ENCODE peak calls at places on chromosomes 6 and 20, in seven cellular contexts. One of them, this sample, is unnamed.

GRCh38 chr6:5674141-5674540 is 332.6 kb downstream of the NRN1 start:
- DNase-seq in NCI-H748 treated with DMSO at 0.1 percent for 48 hours: no peak
- DNase-seq in stimulated activated CD4-positive, alpha-beta T cell treated with anti-CD3 and anti-CD28 coated beads, Interleukin-2, amount 100 ng/mL, for 24 hours: no peak
- DNase-seq in NCI-H1092 treated with DMSO at 0.1 percent for 48 hours: no peak
- DNase-seq in effector memory CD4-positive, alpha-beta T cell: no peak
- DNase-seq in psoas muscle: no peak
- DNase-seq in NCI-H2081: no peak
- DNase-seq in this sample: no peak

GRCh38 chr6:98657764-98658163 is 176.6 kb upstream of the POU3F2 start:
- DNase-seq in effector memory CD4-positive, alpha-beta T cell: no peak
- DNase-seq in psoas muscle: no peak
- DNase-seq in NCI-H748 treated with DMSO at 0.1 percent for 48 hours: no peak
- DNase-seq in stimulated activated CD4-positive, alpha-beta T cell treated with anti-CD3 and anti-CD28 coated beads, Interleukin-2, amount 100 ng/mL, for 24 hours: no peak
- DNase-seq in NCI-H2081: no peak
- DNase-seq in NCI-H1092 treated with DMSO at 0.1 percent for 48 hours: no peak
- DNase-seq in this sample: no peak

GRCh38 chr20:59813126-59813947 is 120.1 kb downstream of the SYCP2 start:
- DNase-seq in effector memory CD4-positive, alpha-beta T cell: no peak
- DNase-seq in stimulated activated CD4-positive, alpha-beta T cell treated with anti-CD3 and anti-CD28 coated beads, Interleukin-2, amount 100 ng/mL, for 24 hours: peak
- DNase-seq in NCI-H2081: no peak
- DNase-seq in psoas muscle: no peak
- DNase-seq in NCI-H1092 treated with DMSO at 0.1 percent for 48 hours: no peak
- DNase-seq in NCI-H748 treated with DMSO at 0.1 percent for 48 hours: no peak
- DNase-seq in this sample: no peak

GRCh38 chr6:138331444-138331843 is 46.3 kb upstream of the SMIM28 start:
- DNase-seq in stimulated activated CD4-positive, alpha-beta T cell treated with anti-CD3 and anti-CD28 coated beads, Interleukin-2, amount 100 ng/mL, for 24 hours: no peak
- DNase-seq in NCI-H1092 treated with DMSO at 0.1 percent for 48 hours: no peak
- DNase-seq in psoas muscle: no peak
- DNase-seq in NCI-H748 treated with DMSO at 0.1 percent for 48 hours: no peak
- DNase-seq in NCI-H2081: no peak
- DNase-seq in effector memory CD4-positive, alpha-beta T cell: no peak
- DNase-seq in this sample: no peak

GRCh38 chr6:10618409-10618808 is 76.0 kb downstream of the C6orf52 start:
- DNase-seq in NCI-H2081: no peak
- DNase-seq in psoas muscle: no peak
- DNase-seq in NCI-H748 treated with DMSO at 0.1 percent for 48 hours: no peak
- DNase-seq in stimulated activated CD4-positive, alpha-beta T cell treated with anti-CD3 and anti-CD28 coated beads, Interleukin-2, amount 100 ng/mL, for 24 hours: no peak
- DNase-seq in NCI-H1092 treated with DMSO at 0.1 percent for 48 hours: no peak
- DNase-seq in effector memory CD4-positive, alpha-beta T cell: no peak
- DNase-seq in this sample: no peak

GRCh38 chr6:21227486-21227885 is 366.1 kb upstream of the SOX4 start:
- DNase-seq in NCI-H2081: no peak
- DNase-seq in effector memory CD4-positive, alpha-beta T cell: no peak
- DNase-seq in NCI-H748 treated with DMSO at 0.1 percent for 48 hours: no peak
- DNase-seq in NCI-H1092 treated with DMSO at 0.1 percent for 48 hours: no peak
- DNase-seq in stimulated activated CD4-positive, alpha-beta T cell treated with anti-CD3 and anti-CD28 coated beads, Interleukin-2, amount 100 ng/mL, for 24 hours: no peak
- DNase-seq in psoas muscle: no peak
- DNase-seq in this sample: no peak

GRCh38 chr20:46010491-46011405 is 2.0 kb downstream of the MMP9 start:
- DNase-seq in stimulated activated CD4-positive, alpha-beta T cell treated with anti-CD3 and anti-CD28 coated beads, Interleukin-2, amount 100 ng/mL, for 24 hours: peak
- DNase-seq in NCI-H748 treated with DMSO at 0.1 percent for 48 hours: no peak
- DNase-seq in NCI-H1092 treated with DMSO at 0.1 percent for 48 hours: no peak
- DNase-seq in psoas muscle: no peak
- DNase-seq in effector memory CD4-positive, alpha-beta T cell: peak
- DNase-seq in NCI-H2081: no peak
- DNase-seq in this sample: no peak

GRCh38 chr6:127784468-127784867 is 116.4 kb downstream of the THEMIS start:
- DNase-seq in psoas muscle: no peak
- DNase-seq in NCI-H748 treated with DMSO at 0.1 percent for 48 hours: no peak
- DNase-seq in effector memory CD4-positive, alpha-beta T cell: no peak
- DNase-seq in stimulated activated CD4-positive, alpha-beta T cell treated with anti-CD3 and anti-CD28 coated beads, Interleukin-2, amount 100 ng/mL, for 24 hours: no peak
- DNase-seq in NCI-H1092 treated with DMSO at 0.1 percent for 48 hours: no peak
- DNase-seq in NCI-H2081: no peak
- DNase-seq in this sample: no peak

GRCh38 chr6:45265246-45265645 is 62.9 kb upstream of the RUNX2 start:
- DNase-seq in NCI-H748 treated with DMSO at 0.1 percent for 48 hours: no peak
- DNase-seq in NCI-H2081: no peak
- DNase-seq in NCI-H1092 treated with DMSO at 0.1 percent for 48 hours: no peak
- DNase-seq in stimulated activated CD4-positive, alpha-beta T cell treated with anti-CD3 and anti-CD28 coated beads, Interleukin-2, amount 100 ng/mL, for 24 hours: no peak
- DNase-seq in psoas muscle: no peak
- DNase-seq in effector memory CD4-positive, alpha-beta T cell: no peak
- DNase-seq in this sample: no peak

GRCh38 chr6:3209114-3210023 is 18.1 kb downstream of the TUBB2B start:
- DNase-seq in NCI-H748 treated with DMSO at 0.1 percent for 48 hours: peak
- DNase-seq in stimulated activated CD4-positive, alpha-beta T cell treated with anti-CD3 and anti-CD28 coated beads, Interleukin-2, amount 100 ng/mL, for 24 hours: peak
- DNase-seq in psoas muscle: peak
- DNase-seq in effector memory CD4-positive, alpha-beta T cell: no peak
- DNase-seq in NCI-H1092 treated with DMSO at 0.1 percent for 48 hours: no peak
- DNase-seq in NCI-H2081: no peak
- DNase-seq in this sample: no peak